ENCODE peak calls at places on chromosomes 13 and 19, in seven cellular contexts. M is SK-N-SH, K is tibial nerve, Q is transverse colon, N is suprapubic skin, X is ovary, F is A549. H is an unnamed sample.

GRCh38 chr13:98988277-98988676 is 10.4 kb upstream of the DOCK9 start:
- DNase-seq in M (no peak), F (no peak), N (no peak), X (no peak), K (no peak), Q (no peak), H (no peak)

GRCh38 chr19:8525401-8525684 is 11.4 kb upstream of the ZNF414 start:
- DNase-seq in M (no peak), F (no peak), Q (no peak), N (no peak), X (no peak), K (no peak), H (no peak)

GRCh38 chr19:10952809-10953208 is 8.0 kb upstream of the SMARCA4 start:
- DNase-seq in F (no peak), Q (peak; percentile 78), X (no peak), N (no peak), K (no peak), M (no peak), H (no peak)

GRCh38 chr13:38093425-38093824 is 223.9 kb upstream of the TRPC4 start:
- DNase-seq in Q (no peak), M (no peak), F (no peak), N (no peak), X (no peak), K (no peak), H (no peak)

GRCh38 chr19:11475861-11476260 is 5.0 kb downstream of the ELAVL3 start:
- DNase-seq in F (no peak), X (no peak), K (no peak), N (no peak), Q (no peak), M (no peak), H (no peak)

GRCh38 chr13:105139048-105139379 is 1396.4 kb downstream of the EFNB2 start:
- DNase-seq in F (no peak), Q (no peak), N (no peak), X (no peak), K (no peak), M (no peak), H (no peak)

GRCh38 chr19:40588926-40589569 is 12.1 kb upstream of the LTBP4 start:
- DNase-seq in K (no peak), X (no peak), F (no peak), N (no peak), Q (no peak), M (no peak), H (no peak)

GRCh38 chr19:35117791-35118190 is 2.2 kb downstream of the FXYD3 start:
- DNase-seq in X (no peak), K (no peak), N (no peak), F (no peak), Q (peak; percentile 61), M (no peak), H (no peak)

GRCh38 chr19:21571316-21571715 is 65.9 kb downstream of the ZNF429 start:
- DNase-seq in X (no peak), K (no peak), F (no peak), M (no peak), N (no peak), Q (no peak), H (peak; percentile 91)

GRCh38 chr13:20489185-20489820 is 36.4 kb downstream of the CRYL1 start:
- DNase-seq in M (no peak), Q (peak; percentile 52), F (no peak), N (no peak), K (peak; percentile 50), X (no peak), H (no peak)

GRCh38 chr19:40503300-40503699 is 36.5 kb downstream of the SPTBN4 start:
- DNase-seq in Q (no peak), F (peak; percentile 39), X (no peak), K (no peak), M (peak; percentile 42), N (no peak), H (no peak)

GRCh38 chr19:43469160-43469480 is 3.7 kb upstream of the LYPD3 start:
- DNase-seq in X (no peak), K (no peak), N (no peak), Q (no peak), F (no peak), M (no peak), H (no peak)

GRCh38 chr13:50893211-50893852 is 16.3 kb upstream of the RNASEH2B start:
- DNase-seq in N (no peak), Q (no peak), M (peak; percentile 59), F (no peak), X (no peak), K (no peak), H (no peak)

GRCh38 chr19:2982983-2983350 is 5.6 kb downstream of the TLE6 start:
- DNase-seq in Q (peak; percentile 78), M (peak; percentile 92), K (peak; percentile 86), X (peak; percentile 90), N (peak; percentile 94), F (no peak), H (peak; percentile 95)

GRCh38 chr19:4258181-4258580 is 11.3 kb downstream of the YJU2 start:
- DNase-seq in K (no peak), M (no peak), N (no peak), F (no peak), Q (no peak), X (no peak), H (no peak)

GRCh38 chr13:33483471-33483870 is 197.9 kb upstream of the STARD13 start:
- DNase-seq in Q (no peak), X (no peak), N (no peak), K (no peak), F (no peak), M (no peak), H (no peak)

GRCh38 chr13:106083620-106084350 is 451.7 kb downstream of the EFNB2 start:
- DNase-seq in F (peak; percentile 19), M (peak; percentile 18), Q (peak; percentile 43), K (no peak), X (no peak), N (no peak), H (no peak)

GRCh38 chr13:65787087-65787486 is 1443.0 kb downstream of the PCDH9 start:
- DNase-seq in F (no peak), K (no peak), X (no peak), N (no peak), Q (no peak), M (no peak), H (no peak)

GRCh38 chr13:27261376-27261775 is 9.3 kb upstream of the RASL11A start:
- DNase-seq in K (no peak), N (no peak), F (no peak), Q (no peak), X (no peak), M (no peak), H (no peak)

GRCh38 chr13:45121421-45121820 is 1.1 kb downstream of the GTF2F2 start:
- DNase-seq in N (no peak), X (no peak), M (peak; percentile 17), F (peak; percentile 12), K (no peak), Q (no peak), H (no peak)

GRCh38 chr19:45768644-45769053 is 403 bp downstream of the SIX5 start:
- DNase-seq in F (peak; percentile 79), X (no peak), K (no peak), Q (peak; percentile 50), M (no peak), N (peak; percentile 81), H (no peak)

GRCh38 chr19:56639217-56639616 is 3.7 kb upstream of the SMIM17 start:
- DNase-seq in Q (no peak), M (no peak), K (no peak), N (no peak), X (no peak), F (no peak), H (no peak)

GRCh38 chr19:55638864-55639359 is 1.9 kb upstream of the ZNF580 start:
- DNase-seq in X (peak; percentile 51), K (no peak), Q (no peak), M (peak; percentile 52), F (peak; percentile 87), N (no peak), H (no peak)
- TF ChIP-seq CTCF in X (no peak), K (no peak), Q (no peak), M (peak; percentile 64), F (peak; percentile 54), N (peak; percentile 39), H (peak; percentile 7)

GRCh38 chr19:38975214-38975860 is at the start of gene FBXO17:
- DNase-seq in M (peak; percentile 90), F (peak; percentile 87), X (peak; percentile 68), K (peak; percentile 34), Q (peak; percentile 27), N (peak; percentile 78), H (no peak)

GRCh38 chr19:38977445-38978314 is 2.1 kb upstream of the FBXO17 start:
- DNase-seq in K (no peak), X (no peak), M (no peak), Q (no peak), N (no peak), F (peak; percentile 33), H (no peak)

GRCh38 chr19:38971672-38972071 is 3.9 kb downstream of the FBXO17 start:
- DNase-seq in Q (no peak), N (no peak), K (no peak), X (no peak), M (no peak), F (no peak), H (no peak)

GRCh38 chr19:38975861-38976271 is 324 bp upstream of the FBXO17 start:
- DNase-seq in F (peak; percentile 92), N (no peak), Q (no peak), M (no peak), K (no peak), X (no peak), H (no peak)

GRCh38 chr19:38974599-38975213 is 836 bp downstream of the FBXO17 start:
- DNase-seq in X (no peak), M (peak; percentile 34), F (peak; percentile 60), N (no peak), Q (no peak), K (no peak), H (peak; percentile 93)
- H3K27ac ChIP-seq in X (peak overlapping the region; percentile 83), M (peak overlapping the region; percentile 86), F (peak overlapping the region; percentile 94), N (peak overlapping the region; percentile 91), Q (peak overlapping the region; percentile 93), K (peak overlapping the region; percentile 88), H (peak overlapping the region; percentile 97)

GRCh38 chr13:40662866-40663265 is 3.6 kb downstream of the FOXO1 start:
- DNase-seq in X (no peak), F (no peak), N (no peak), Q (no peak), M (no peak), K (no peak), H (no peak)
- TF ChIP-seq EP300 in X (no peak), F (no peak), N (no peak), Q (no peak), M (no peak), K (peak; percentile 7), H (no peak)

DNA sequence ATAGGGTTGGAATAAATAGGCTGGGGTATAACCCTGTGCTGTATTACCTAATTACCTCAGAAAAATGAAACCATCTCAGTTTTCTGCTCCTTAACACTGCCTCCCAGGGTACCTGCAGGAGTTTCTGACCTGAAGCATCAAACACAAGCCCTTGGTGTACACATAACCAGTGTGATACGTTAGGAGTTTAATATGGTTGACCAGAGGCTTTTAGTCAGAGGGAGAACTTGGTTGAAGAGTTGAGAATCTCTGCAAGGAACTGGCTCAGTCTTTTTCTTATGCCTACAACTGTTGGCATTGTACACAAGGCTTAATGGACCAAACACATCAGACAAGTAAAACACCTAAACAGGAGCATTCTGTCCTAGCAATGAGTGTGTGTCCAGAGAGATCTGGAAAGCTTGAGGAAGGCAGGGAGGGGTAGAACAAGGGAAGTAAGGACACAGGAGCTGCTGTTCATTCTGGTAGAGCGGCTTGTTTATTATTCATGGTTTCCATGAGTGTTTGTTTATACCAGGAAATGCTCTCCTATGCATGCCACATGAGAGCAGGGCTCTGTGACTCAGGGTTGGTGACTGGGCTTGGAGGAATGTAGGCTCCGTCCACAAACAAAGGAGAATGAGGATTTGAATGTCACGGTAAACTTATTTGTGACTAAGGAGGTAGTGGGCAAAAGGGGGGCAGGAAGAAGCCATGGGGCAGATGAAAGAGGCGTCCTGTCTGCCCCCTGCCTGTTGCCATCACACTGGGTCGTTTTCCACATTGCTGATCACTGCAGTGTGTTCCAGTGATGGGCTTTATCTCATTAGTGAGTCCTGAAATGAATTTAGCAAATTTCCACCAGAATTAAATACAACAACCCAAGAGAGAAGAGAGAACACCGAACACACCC is 11.9 kb upstream of the SPATA13 start:
- DNase-seq in M (no peak), N (no peak), F (peak; percentile 92), Q (peak; percentile 62), X (no peak), K (no peak), H (no peak)
- TF ChIP-seq CTCF in M (peak; percentile 47), N (no peak), F (no peak), Q (no peak), X (no peak), K (no peak), H (no peak)